ENCODE peak calls at places on chromosomes 2 and 18, in four cellular contexts. P, Y, U and I are unnamed samples.

GRCh38 chr2:225056330-225057073 is 14.2 kb upstream of the DOCK10 start:
- DNase-seq in P (no peak), Y (no peak), U (no peak), I (no peak)

GRCh38 chr2:86012017-86012712 is 93.5 kb downstream of the POLR1A start:
- DNase-seq in P (no peak), Y (no peak), U (peak; percentile 53), I (no peak)

GRCh38 chr2:97718051-97718882 is 4.9 kb downstream of the ZAP70 start:
- DNase-seq in P (no peak), Y (no peak), U (peak; percentile 49), I (no peak)

GRCh38 chr18:32595735-32596134 is 125.1 kb upstream of the GAREM1 start:
- DNase-seq in P (no peak), Y (no peak), U (no peak), I (no peak)

GRCh38 chr2:240162531-240162930 is 22.1 kb upstream of the OTOS start:
- DNase-seq in P (no peak), Y (no peak), U (no peak), I (no peak)

GRCh38 chr2:11140492-11140891 is 14.8 kb upstream of the SLC66A3 start:
- DNase-seq in P (no peak), Y (no peak), U (no peak), I (peak; percentile 3)

GRCh38 chr2:64730551-64731305 is 77.0 kb upstream of the SERTAD2 start:
- DNase-seq in P (no peak), Y (no peak), U (peak; percentile 85), I (no peak)

GRCh38 chr18:59961086-59961485 is 61.3 kb downstream of the PMAIP1 start:
- DNase-seq in P (no peak), Y (no peak), U (no peak), I (no peak)

GRCh38 chr2:196166876-196167275 is 4.5 kb downstream of the STK17B start:
- DNase-seq in P (no peak), Y (no peak), U (no peak), I (no peak)

GRCh38 chr2:72953976-72954375 is 36.7 kb downstream of the EMX1 start:
- DNase-seq in P (no peak), Y (no peak), U (no peak), I (no peak)

GRCh38 chr2:25587361-25587760 is 86.0 kb downstream of the DTNB start:
- DNase-seq in P (no peak), Y (no peak), U (no peak), I (peak; percentile 16)

GRCh38 chr18:57666818-57667497 is 45.3 kb upstream of the NARS1 start:
- DNase-seq in P (peak; percentile 57), Y (no peak), U (no peak), I (no peak)

GRCh38 chr18:68172842-68173549 is 541.9 kb downstream of the TMX3 start:
- DNase-seq in P (no peak), Y (no peak), U (no peak), I (no peak)

GRCh38 chr2:216583157-216583556 is 50.1 kb upstream of the IGFBP2 start:
- DNase-seq in P (no peak), Y (no peak), U (no peak), I (peak; percentile 64)

GRCh38 chr18:33755918-33756590 is 178.0 kb downstream of the ASXL3 start:
- DNase-seq in P (no peak), Y (peak; percentile 45), U (no peak), I (peak; percentile 47)

GRCh38 chr18:60722742-60723141 is 350.2 kb upstream of the MC4R start:
- DNase-seq in P (no peak), Y (no peak), U (no peak), I (no peak)

GRCh38 chr2:55108456-55108855 is 58.2 kb upstream of the RTN4 start:
- DNase-seq in P (no peak), Y (no peak), U (no peak), I (no peak)

GRCh38 chr2:200226652-200227426 is 79.7 kb upstream of the SPATS2L start:
- DNase-seq in P (no peak), Y (no peak), U (no peak), I (no peak)

DNA sequence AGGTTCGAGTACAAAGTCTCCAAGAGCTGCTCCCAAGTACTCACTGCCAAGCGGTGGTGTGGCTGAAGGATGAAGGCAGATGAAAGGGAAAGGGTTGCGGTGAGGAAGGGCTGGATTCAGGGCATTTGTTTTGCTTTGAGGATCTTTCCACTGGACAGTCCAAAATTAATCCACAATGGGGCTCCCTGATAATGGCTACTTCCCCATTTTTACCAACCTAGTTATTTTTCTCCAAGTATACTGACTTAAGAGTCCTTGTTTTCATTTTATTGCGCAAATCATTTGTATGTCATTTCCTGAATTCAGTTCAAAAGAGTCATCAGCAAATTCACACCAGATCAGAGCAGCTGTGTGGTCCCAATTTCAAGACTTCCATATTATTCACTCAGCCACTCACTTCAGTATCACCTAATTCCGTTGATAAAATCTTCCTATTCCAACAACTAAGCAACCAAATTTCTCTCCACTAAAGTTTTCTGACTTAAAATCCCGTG is 497 bp upstream of the SESTD1 start:
- DNase-seq in P (no peak), Y (no peak), U (no peak), I (no peak)
- H3K4me3 ChIP-seq in P (peak overlapping the region; percentile 60), Y (peak overlapping the region; percentile 73), U (peak overlapping the region; percentile 64), I (peak overlapping the region; percentile 84)

GRCh38 chr2:109279243-109279860 is 150.3 kb downstream of the SH3RF3 start:
- DNase-seq in P (no peak), Y (no peak), U (no peak), I (no peak)

GRCh38 chr2:109282360-109282759 is 153.4 kb downstream of the SH3RF3 start:
- DNase-seq in P (no peak), Y (no peak), U (no peak), I (no peak)

GRCh38 chr2:109277414-109277813 is 148.4 kb downstream of the SH3RF3 start:
- DNase-seq in P (no peak), Y (no peak), U (no peak), I (no peak)

GRCh38 chr2:109282865-109283264 is 153.9 kb downstream of the SH3RF3 start:
- DNase-seq in P (no peak), Y (no peak), U (no peak), I (no peak)

GRCh38 chr2:109280804-109281203 is 151.8 kb downstream of the SH3RF3 start:
- DNase-seq in P (no peak), Y (no peak), U (no peak), I (no peak)
- TF ChIP-seq CTCF in P (no peak), Y (peak; percentile 23), U (no peak), I (no peak)

GRCh38 chr2:15883684-15884083 is 56.7 kb upstream of the MYCN start:
- DNase-seq in P (no peak), Y (no peak), U (no peak), I (no peak)
- H3K36me3 ChIP-seq in P (no peaks in the 10 kb centered on the region), Y (no peaks in the 10 kb centered on the region), U (no peaks in the 10 kb centered on the region), I (no peaks in the 10 kb centered on the region)

GRCh38 chr2:127415593-127416485 is 2.4 kb upstream of the PROC start:
- DNase-seq in P (peak; percentile 80), Y (no peak), U (peak; percentile 76), I (no peak)
- H3K4me3 ChIP-seq in P (peak overlapping the region; percentile 19), Y (peak overlapping the region; percentile 60), U (peak overlapping the region; percentile 25), I (no peak overlapping the region)

DNA sequence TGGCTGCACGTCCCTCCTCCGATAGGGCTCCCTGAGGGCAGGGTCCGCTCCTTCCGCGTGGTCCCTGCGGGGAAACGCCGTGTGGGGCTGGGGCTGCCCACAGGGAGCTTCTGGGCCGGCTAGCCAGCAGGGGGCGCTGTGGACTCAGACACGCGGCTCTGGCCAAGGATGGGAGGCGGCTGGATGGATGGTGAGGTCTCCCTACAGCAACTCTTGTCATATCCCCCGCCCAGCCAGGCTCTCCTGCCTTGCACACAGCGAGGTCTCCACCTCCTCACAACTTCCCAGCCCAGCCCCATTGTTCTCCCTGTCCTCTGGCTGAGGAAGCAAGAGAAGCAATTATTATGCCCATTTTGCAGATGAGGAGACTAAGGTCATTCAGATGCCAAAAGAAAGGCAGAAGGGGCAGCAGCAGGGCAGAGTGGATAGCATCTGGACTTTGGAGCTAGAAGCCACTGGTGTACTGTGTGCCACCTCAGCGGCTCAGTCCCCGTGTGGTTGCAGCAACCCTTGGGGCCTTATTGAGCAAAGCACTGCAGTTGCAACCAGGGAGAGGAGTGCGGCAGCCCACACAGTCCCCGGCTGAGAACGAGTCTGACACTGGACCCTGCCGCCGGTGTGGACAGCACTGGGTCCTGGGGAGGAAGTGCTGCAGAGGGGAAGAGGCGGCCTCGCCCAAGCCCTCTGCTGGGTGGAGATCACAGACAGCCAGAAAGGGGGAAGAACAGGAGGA is 99.0 kb downstream of the ZFP36L2 start:
- DNase-seq in P (peak; percentile 77), Y (no peak), U (no peak), I (no peak)
- TF ChIP-seq CTCF in P (peak; percentile 64), Y (no peak), U (peak; percentile 24), I (peak; percentile 54)

GRCh38 chr2:38825956-38826355 is 47.9 kb downstream of the GEMIN6 start:
- DNase-seq in P (no peak), Y (no peak), U (no peak), I (no peak)
- H3K36me3 ChIP-seq in P (peaks cover 35% of the 10 kb centered on the region), Y (peaks cover 7% of the 10 kb centered on the region), U (peaks cover 77% of the 10 kb centered on the region), I (peaks cover 2% of the 10 kb centered on the region)

GRCh38 chr2:164028764-164029534 is 293.1 kb upstream of the FIGN start:
- DNase-seq in P (no peak), Y (no peak), U (no peak), I (peak; percentile 21)
- H3K4me3 ChIP-seq in P (no peak overlapping the region), Y (no peak overlapping the region), U (no peak overlapping the region), I (no peak overlapping the region)

GRCh38 chr2:75064691-75065396 is 106.4 kb downstream of the POLE4 start:
- DNase-seq in P (peak; percentile 68), Y (no peak), U (no peak), I (no peak)
- TF ChIP-seq CTCF in P (peak; percentile 79), Y (peak; percentile 95), U (peak; percentile 63), I (peak; percentile 84)

GRCh38 chr2:238521002-238521401 is 94.3 kb downstream of the ASB1 start:
- DNase-seq in P (no peak), Y (no peak), U (no peak), I (no peak)
- H3K36me3 ChIP-seq in P (no peaks in the 10 kb centered on the region), Y (no peaks in the 10 kb centered on the region), U (no peaks in the 10 kb centered on the region), I (no peaks in the 10 kb centered on the region)